ENCODE peak calls at places on chromosomes 4 and X, in eight cellular contexts. V is IMR-90, Y is Peyer's patch, Q is heart left ventricle, H is transverse colon, Z is left ventricle myocardium inferior, W is psoas muscle, N is neural progenitor cell. S is an unnamed sample.

GRCh38 chrX:81662381-81662780 is 460.5 kb downstream of the SH3BGRL start:
- DNase-seq in Z (no peak), Y (no peak), N (no peak), H (no peak), W (no peak), V (no peak), Q (no peak), S (no peak)

GRCh38 chr4:153114771-153115321 is 89.4 kb upstream of the TRIM2 start:
- DNase-seq in N (no peak), Q (no peak), Z (no peak), Y (no peak), V (peak; percentile 84), H (no peak), W (no peak), S (no peak)

GRCh38 chr4:123821861-123822260 is 425.3 kb downstream of the SPRY1 start:
- DNase-seq in Z (no peak), Y (no peak), H (no peak), W (no peak), Q (no peak), V (peak; percentile 48), N (no peak), S (no peak)

GRCh38 chrX:20913760-20914159 is 460.5 kb upstream of the CNKSR2 start:
- DNase-seq in H (no peak), V (no peak), W (no peak), Y (no peak), Q (no peak), N (peak; percentile 54), Z (no peak), S (peak; percentile 51)

GRCh38 chrX:9865804-9866471 is 79.7 kb downstream of the SHROOM2 start:
- DNase-seq in V (peak; percentile 61), Y (no peak), N (no peak), H (no peak), Q (no peak), W (no peak), Z (no peak), S (peak; percentile 66)

GRCh38 chrX:52217494-52218160 is 32.9 kb downstream of the MAGED4 start:
- DNase-seq in Q (no peak), N (peak; percentile 38), V (no peak), H (no peak), Z (no peak), W (no peak), Y (no peak), S (peak; percentile 19)

GRCh38 chr4:14787894-14788293 is 214.4 kb upstream of the CPEB2 start:
- DNase-seq in V (peak; percentile 13), Z (no peak), N (no peak), Y (no peak), W (no peak), Q (no peak), H (peak; percentile 14), S (peak; percentile 1)

GRCh38 chrX:100648601-100649417 is 4.8 kb downstream of the SRPX2 start:
- DNase-seq in V (peak; percentile 84), N (peak; percentile 45), Z (peak; percentile 20), H (peak; percentile 20), Y (no peak), Q (peak; percentile 18), W (peak; percentile 25), S (no peak)

GRCh38 chr4:184417802-184418511 is 56.4 kb downstream of the IRF2 start:
- DNase-seq in Y (no peak), W (no peak), V (peak; percentile 94), N (no peak), Q (no peak), Z (no peak), H (no peak), S (no peak)

GRCh38 chr4:166700592-166700991 is 533.7 kb downstream of the SPOCK3 start:
- DNase-seq in V (no peak), Y (no peak), N (no peak), Z (no peak), H (no peak), Q (no peak), W (no peak), S (no peak)

GRCh38 chr4:181792641-181793612 is 450.3 kb upstream of the TENM3 start:
- DNase-seq in Q (no peak), H (no peak), W (no peak), N (peak; percentile 32), V (no peak), Y (no peak), Z (no peak), S (no peak)

GRCh38 chrX:153871946-153872878 is 13.8 kb downstream of the L1CAM start:
- DNase-seq in Z (no peak), W (no peak), Q (no peak), Y (no peak), V (no peak), N (no peak), H (no peak), S (peak; percentile 48)

GRCh38 chr4:124111922-124112321 is 600.6 kb downstream of the ANKRD50 start:
- DNase-seq in W (no peak), V (peak; percentile 87), Y (no peak), H (no peak), N (peak; percentile 74), Q (peak; percentile 41), Z (no peak), S (peak; percentile 40)

DNA sequence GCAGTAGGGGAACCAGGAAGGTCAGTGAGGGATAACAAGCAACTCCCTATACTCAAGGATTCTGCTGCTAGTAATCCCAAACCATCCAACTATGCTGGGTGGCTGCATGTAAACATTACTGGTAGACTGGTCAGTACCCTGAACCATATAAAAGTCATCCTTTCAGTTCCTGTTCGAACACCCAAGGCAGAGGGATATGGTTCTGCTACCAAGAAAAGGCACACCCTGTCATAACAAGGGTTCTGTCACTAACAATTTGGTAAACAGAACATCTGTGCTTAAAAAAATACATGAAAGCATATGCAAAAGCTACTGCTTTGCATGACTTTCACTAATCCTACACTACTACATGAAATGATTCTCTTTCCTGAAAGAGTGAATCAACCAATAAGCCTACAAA is 76.8 kb upstream of the MCF2 start:
- DNase-seq in H (no peak), N (no peak), W (no peak), Q (no peak), V (no peak), Y (no peak), Z (no peak), S (no peak)
- H3K36me3 ChIP-seq in H (no peaks in the 10 kb centered on the region), N (peaks cover 2% of the 10 kb centered on the region), W (no peaks in the 10 kb centered on the region), Q (peaks cover 5% of the 10 kb centered on the region), V (peaks cover 4% of the 10 kb centered on the region), Y (no peaks in the 10 kb centered on the region), Z (peaks cover 7% of the 10 kb centered on the region), S (peaks cover 10% of the 10 kb centered on the region)

GRCh38 chr4:168880087-168880675 is 129.9 kb downstream of the CBR4 start:
- DNase-seq in Y (no peak), W (no peak), H (no peak), Z (no peak), V (peak; percentile 56), Q (no peak), N (no peak), S (no peak)

GRCh38 chr4:168880811-168881595 is 129.1 kb downstream of the CBR4 start:
- DNase-seq in Z (no peak), V (no peak), W (no peak), H (no peak), Q (no peak), N (no peak), Y (no peak), S (no peak)

GRCh38 chr4:168877407-168877778 is 132.7 kb downstream of the CBR4 start:
- DNase-seq in Z (no peak), H (no peak), Q (no peak), W (no peak), Y (no peak), V (no peak), N (no peak), S (no peak)

GRCh38 chr4:168877779-168878491 is 132.1 kb downstream of the CBR4 start:
- DNase-seq in V (no peak), Z (peak; percentile 64), N (peak; percentile 78), H (no peak), Q (peak; percentile 53), W (peak; percentile 59), Y (no peak), S (peak; percentile 73)

DNA sequence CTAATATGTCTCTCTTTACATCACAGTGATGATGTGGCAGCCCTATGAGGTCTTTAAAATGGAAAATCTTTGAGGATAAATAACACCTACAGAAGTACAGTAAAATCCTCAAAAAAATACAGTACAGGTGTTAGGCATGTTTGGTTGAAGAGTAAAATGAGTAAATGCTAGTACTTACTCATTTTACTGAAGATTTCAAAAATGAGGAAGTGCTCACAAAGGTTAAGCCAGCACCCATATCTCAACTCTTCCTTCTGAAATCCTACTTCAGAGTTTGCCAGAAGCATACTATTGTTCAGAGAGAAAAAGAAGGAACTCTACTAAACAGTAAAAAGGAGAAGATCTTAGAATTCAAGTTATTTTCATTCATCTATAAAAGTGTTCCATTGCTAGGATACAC is 130.9 kb downstream of the CBR4 start:
- DNase-seq in Z (no peak), H (no peak), V (no peak), W (no peak), Q (no peak), N (no peak), Y (no peak), S (no peak)
- H3K36me3 ChIP-seq in Z (peaks cover 26% of the 10 kb centered on the region), H (no peaks in the 10 kb centered on the region), V (peaks cover 24% of the 10 kb centered on the region), W (no peaks in the 10 kb centered on the region), Q (peaks cover 22% of the 10 kb centered on the region), N (peaks cover 10% of the 10 kb centered on the region), Y (no peaks in the 10 kb centered on the region), S (no peaks in the 10 kb centered on the region)

GRCh38 chr4:128854433-128854832 is 44.9 kb downstream of the JADE1 start:
- DNase-seq in Z (no peak), W (no peak), H (no peak), V (peak; percentile 56), Q (no peak), N (no peak), Y (no peak), S (no peak)

GRCh38 chr4:128853741-128854140 is 44.2 kb downstream of the JADE1 start:
- DNase-seq in Z (no peak), V (peak; percentile 69), Q (no peak), H (no peak), N (no peak), W (no peak), Y (no peak), S (no peak)

GRCh38 chr4:128858875-128859696 is 49.6 kb downstream of the JADE1 start:
- DNase-seq in Y (no peak), V (peak; percentile 91), H (no peak), W (no peak), N (no peak), Z (no peak), Q (peak; percentile 60), S (no peak)

GRCh38 chr4:128855656-128856055 is 46.2 kb downstream of the JADE1 start:
- DNase-seq in H (no peak), Y (no peak), Q (no peak), Z (no peak), N (no peak), V (no peak), W (no peak), S (no peak)

DNA sequence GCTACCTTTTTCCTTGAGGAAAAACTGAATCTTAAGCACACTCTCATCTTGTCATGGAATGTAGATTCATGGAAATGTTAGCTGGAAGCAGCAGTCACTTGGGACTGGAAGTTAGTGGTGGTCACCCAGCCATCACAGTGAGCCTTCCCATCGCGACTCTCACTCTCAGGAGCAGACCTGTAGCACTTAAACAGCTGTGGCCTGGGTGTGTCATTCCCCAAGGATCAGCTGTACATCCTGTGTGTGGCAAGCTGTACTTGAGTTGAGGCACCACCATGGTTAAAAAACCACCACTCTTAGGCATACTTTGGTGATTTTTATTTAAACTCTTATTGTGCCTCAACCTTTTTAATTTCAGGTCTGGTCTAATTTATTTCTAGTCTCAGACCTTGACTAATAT is 46.7 kb downstream of the JADE1 start:
- DNase-seq in W (no peak), Y (no peak), V (peak; percentile 36), H (no peak), Q (no peak), N (no peak), Z (no peak), S (no peak)
- H3K36me3 ChIP-seq in W (peaks cover 6% of the 10 kb centered on the region), Y (no peaks in the 10 kb centered on the region), V (peaks cover 55% of the 10 kb centered on the region), H (no peaks in the 10 kb centered on the region), Q (peaks cover 78% of the 10 kb centered on the region), N (peaks cover 32% of the 10 kb centered on the region), Z (peaks cover 86% of the 10 kb centered on the region), S (peaks cover 72% of the 10 kb centered on the region)

GRCh38 chrX:136878423-136878822 is 2.1 kb downstream of the RBMX start:
- DNase-seq in Z (no peak), N (no peak), V (no peak), Q (no peak), H (no peak), Y (no peak), W (no peak), S (no peak)
- H3K36me3 ChIP-seq in Z (peaks cover 43% of the 10 kb centered on the region), N (peaks cover 33% of the 10 kb centered on the region), V (peaks cover 22% of the 10 kb centered on the region), Q (peaks cover 32% of the 10 kb centered on the region), H (no peaks in the 10 kb centered on the region), Y (no peaks in the 10 kb centered on the region), W (no peaks in the 10 kb centered on the region), S (peaks cover 8% of the 10 kb centered on the region)

S was measured in H7.